ENCODE peak calls at places on chromosomes 11 and 22, in five cellular contexts. A, I, F, C and Q are unnamed samples.
A peak's percentile ranks its signal among the peaks of the same experiment; 100 is the strongest.

GRCh38 chr22:34236527-34236926 is 316.3 kb upstream of the LARGE1 start:
- DNase-seq in A (no peak), I (no peak), F (no peak), C (no peak), Q (no peak)

GRCh38 chr11:1121343-1122331 is 36.1 kb upstream of the MUC5AC start:
- DNase-seq in A (peak; percentile 59), I (no peak), F (no peak), C (no peak), Q (no peak)

GRCh38 chr11:58494096-58494495 is 13.8 kb downstream of the OR5B21 start:
- DNase-seq in A (no peak), I (no peak), F (no peak), C (no peak), Q (no peak)

GRCh38 chr22:38308791-38309498 is 8.3 kb downstream of the CSNK1E start:
- DNase-seq in A (no peak), I (no peak), F (no peak), C (no peak), Q (no peak)

GRCh38 chr11:125300791-125301218 is 136.3 kb downstream of the PKNOX2 start:
- DNase-seq in A (no peak), I (peak; percentile 29), F (no peak), C (no peak), Q (no peak)

GRCh38 chr11:68040121-68040956 is 1.5 kb downstream of the TCIRG1 start:
- DNase-seq in A (peak; percentile 88), I (peak; percentile 66), F (peak; percentile 45), C (peak; percentile 44), Q (peak; percentile 92)

GRCh38 chr11:128039140-128040021 is 548.0 kb downstream of the ETS1 start:
- DNase-seq in A (no peak), I (no peak), F (no peak), C (no peak), Q (peak; percentile 82)

GRCh38 chr11:19631657-19632325 is 80.8 kb upstream of the NAV2 start:
- DNase-seq in A (no peak), I (no peak), F (no peak), C (no peak), Q (no peak)

GRCh38 chr11:8728566-8728965 is 46.0 kb downstream of the RPL27A start:
- DNase-seq in A (no peak), I (no peak), F (no peak), C (no peak), Q (no peak)

GRCh38 chr11:114970908-114971645 is 292.8 kb downstream of the NXPE2 start:
- DNase-seq in A (no peak), I (no peak), F (no peak), C (no peak), Q (no peak)

GRCh38 chr11:119339581-119340334 is 925 bp downstream of the C1QTNF5 start:
- DNase-seq in A (peak; percentile 88), I (peak; percentile 67), F (peak; percentile 94), C (no peak), Q (peak; percentile 67)

GRCh38 chr11:78330361-78330760 is 87.3 kb downstream of the GAB2 start:
- DNase-seq in A (no peak), I (no peak), F (no peak), C (no peak), Q (no peak)

GRCh38 chr11:35714882-35715612 is 52.5 kb downstream of the TRIM44 start:
- DNase-seq in A (no peak), I (no peak), F (no peak), C (no peak), Q (no peak)

GRCh38 chr11:67355023-67355793 is 1.9 kb upstream of the POLD4 start:
- DNase-seq in A (peak; percentile 72), I (no peak), F (no peak), C (no peak), Q (no peak)

GRCh38 chr22:26170795-26171194 is 1.5 kb downstream of the SEZ6L start:
- DNase-seq in A (no peak), I (peak; percentile 22), F (peak; percentile 85), C (no peak), Q (no peak)

GRCh38 chr22:43378011-43378704 is 33.7 kb upstream of the MPPED1 start:
- DNase-seq in A (no peak), I (peak; percentile 72), F (no peak), C (no peak), Q (no peak)

GRCh38 chr22:27670701-27671412 is 130.7 kb downstream of the MN1 start:
- DNase-seq in A (no peak), I (peak; percentile 74), F (peak; percentile 98), C (no peak), Q (no peak)

GRCh38 chr11:31887180-31887579 is 76.1 kb upstream of the PAX6 start:
- DNase-seq in A (no peak), I (no peak), F (peak; percentile 37), C (no peak), Q (no peak)

GRCh38 chr11:101974255-101974654 is 57.9 kb upstream of the ANGPTL5 start:
- DNase-seq in A (no peak), I (no peak), F (no peak), C (no peak), Q (no peak)
- TF ChIP-seq CTCF in A (no peak), I (no peak), F (peak; percentile 10), C (no peak), Q (no peak)

GRCh38 chr11:12444601-12445000 is 67.2 kb downstream of the PARVA start:
- DNase-seq in A (no peak), I (no peak), F (no peak), C (no peak), Q (no peak)

GRCh38 chr11:12436266-12436665 is 58.9 kb downstream of the PARVA start:
- DNase-seq in A (no peak), I (no peak), F (no peak), C (no peak), Q (no peak)

GRCh38 chr11:12439615-12440014 is 62.2 kb downstream of the PARVA start:
- DNase-seq in A (no peak), I (no peak), F (no peak), C (no peak), Q (no peak)

GRCh38 chr11:12441081-12441801 is 63.9 kb downstream of the PARVA start:
- DNase-seq in A (no peak), I (no peak), F (no peak), C (no peak), Q (no peak)

DNA sequence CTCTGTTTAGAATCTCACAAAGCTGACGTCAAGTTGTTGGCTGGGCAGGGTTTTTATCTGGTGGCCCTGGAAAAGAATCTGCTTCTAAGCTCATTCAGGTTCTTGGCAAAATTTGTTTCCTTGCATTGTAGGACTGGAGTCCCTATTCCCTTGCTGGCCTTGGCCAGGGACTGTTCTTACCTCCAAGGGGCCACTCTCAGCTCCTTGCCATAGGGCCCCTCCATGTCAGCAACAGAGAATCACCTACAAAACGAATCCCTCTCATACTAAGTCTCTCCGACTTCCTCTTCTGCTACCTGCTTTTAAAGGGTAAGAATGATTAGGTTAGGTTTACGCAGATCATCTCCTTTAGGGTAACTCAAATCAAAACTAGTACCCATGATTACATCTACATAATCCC is 63.2 kb downstream of the PARVA start:
- DNase-seq in A (no peak), I (no peak), F (no peak), C (no peak), Q (no peak)
- H3K27ac ChIP-seq in A (peak overlapping the region; percentile 3), I (no peak overlapping the region), F (no peak overlapping the region), C (no peak overlapping the region), Q (no peak overlapping the region)

GRCh38 chr22:48263431-48263765 is 1500.9 kb downstream of the TBC1D22A start:
- DNase-seq in A (no peak), I (no peak), F (no peak), C (no peak), Q (no peak)
- TF ChIP-seq CTCF in A (no peak), I (no peak), F (no peak), C (no peak), Q (no peak)

DNA sequence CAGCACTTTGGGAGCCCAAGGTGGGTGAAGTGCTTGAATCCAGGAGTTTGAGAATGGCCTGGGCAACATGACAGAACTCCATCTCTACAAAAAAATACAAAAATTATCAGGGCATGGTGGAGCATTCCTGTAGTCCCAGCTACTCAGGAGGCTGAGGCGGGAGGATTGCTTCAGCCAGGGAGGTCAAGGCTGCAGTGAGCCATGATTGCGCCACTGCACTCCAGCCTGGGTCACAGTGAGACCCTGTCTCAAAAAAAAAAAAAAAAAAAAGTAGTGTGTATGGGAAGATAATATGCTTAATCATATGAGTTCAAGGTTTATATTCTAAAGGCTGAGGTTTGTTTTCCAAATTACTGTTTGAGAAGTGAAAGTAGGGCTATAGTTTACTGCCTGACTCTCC is 10.7 kb downstream of the LDHAL6A start:
- DNase-seq in A (no peak), I (no peak), F (no peak), C (no peak), Q (no peak)
- H3K27ac ChIP-seq in A (no peak overlapping the region), I (no peak overlapping the region), F (no peak overlapping the region), C (no peak overlapping the region), Q (no peak overlapping the region)

DNA sequence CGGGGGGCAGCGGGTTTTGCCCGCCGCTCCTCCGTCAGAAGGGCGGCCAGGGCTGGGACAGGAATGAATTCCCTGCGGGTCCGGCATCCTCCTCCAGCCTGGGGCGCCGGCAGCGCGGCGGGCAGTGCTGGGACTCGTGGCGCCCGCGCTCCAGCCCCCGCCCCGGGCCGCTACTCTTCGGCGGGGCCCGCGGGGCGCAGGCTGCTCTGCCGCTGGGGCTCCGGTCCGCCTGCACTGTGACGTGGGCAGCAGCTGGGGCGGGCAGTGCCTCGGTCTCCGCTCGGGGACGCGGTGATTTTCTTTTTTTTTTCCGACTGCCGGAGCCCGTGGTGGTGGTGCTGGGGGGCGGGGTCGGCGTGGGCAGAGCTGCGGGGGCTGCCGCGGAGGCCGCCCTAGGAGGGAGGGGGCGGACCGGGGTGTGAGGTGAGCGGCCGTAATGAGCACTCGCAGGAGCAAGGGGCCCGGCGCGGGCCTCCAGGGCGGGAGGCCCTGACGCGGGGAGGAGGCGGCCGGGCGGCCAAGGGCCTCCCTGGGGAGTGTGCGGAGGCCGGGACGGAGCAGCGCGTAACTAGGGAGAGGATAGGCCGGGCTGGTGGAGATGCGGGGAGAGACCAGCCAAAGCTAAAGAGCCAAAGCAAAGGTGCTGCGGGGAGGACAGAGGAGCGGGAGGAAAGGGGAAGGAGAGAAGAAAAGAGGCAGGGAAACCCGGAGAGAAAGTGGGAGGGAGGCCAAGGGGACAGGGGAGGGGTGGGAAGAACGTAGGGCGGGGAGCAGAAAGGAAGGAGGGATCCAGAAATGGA is 73.3 kb upstream of the ZBED5 start:
- DNase-seq in A (peak; percentile 93), I (peak; percentile 48), F (peak; percentile 86), C (peak; percentile 29), Q (peak; percentile 68)
- TF ChIP-seq CTCF in A (no peak), I (no peak), F (no peak), C (no peak), Q (no peak)

GRCh38 chr22:35349704-35350538 is 31.0 kb upstream of the HMOX1 start:
- DNase-seq in A (no peak), I (no peak), F (peak; percentile 45), C (no peak), Q (peak; percentile 36)
- H3K27ac ChIP-seq in A (peak overlapping the region; percentile 82), I (no peak overlapping the region), F (no peak overlapping the region), C (no peak overlapping the region), Q (peak overlapping the region; percentile 78)